ENCODE peak calls at places on chromosomes 2 and 18, in five cellular contexts. E, W, U, Z and B are unnamed samples.

GRCh38 chr18:26133652-26134051 is at the start of gene PSMA8:
- DNase-seq in E (no peak), W (no peak), Z (no peak), U (no peak), B (no peak)

GRCh38 chr2:12555012-12555645 is 161.6 kb upstream of the TRIB2 start:
- DNase-seq in Z (no peak), E (no peak), W (peak), U (no peak), B (no peak)

GRCh38 chr2:212124597-212124996 is 414.0 kb downstream of the ERBB4 start:
- DNase-seq in W (no peak), Z (peak), E (no peak), U (no peak), B (no peak)

GRCh38 chr2:224712346-224712745 is 3.8 kb downstream of the CCDC195 start:
- DNase-seq in Z (no peak), E (no peak), U (no peak), W (peak), B (no peak)

GRCh38 chr2:20649586-20650375 is 1.1 kb downstream of the HS1BP3 start:
- DNase-seq in W (no peak), U (no peak), Z (no peak), E (no peak), B (no peak)

GRCh38 chr2:176473177-176473576 is 203.9 kb downstream of the MTX2 start:
- DNase-seq in W (no peak), E (no peak), Z (no peak), U (no peak), B (peak)

GRCh38 chr2:19576411-19576810 is 218.0 kb upstream of the OSR1 start:
- DNase-seq in W (no peak), U (no peak), Z (no peak), E (no peak), B (peak)

GRCh38 chr2:242075163-242075562 is 205.6 kb downstream of the RTP5 start:
- DNase-seq in W (no peak), Z (no peak), E (peak), U (no peak), B (no peak)

GRCh38 chr18:75363446-75364225 is 63.9 kb downstream of the SMIM21 start:
- DNase-seq in W (no peak), U (no peak), E (no peak), Z (no peak), B (no peak)

GRCh38 chr18:62287753-62288668 is 37.1 kb upstream of the TNFRSF11A start:
- DNase-seq in W (no peak), E (no peak), U (no peak), Z (peak), B (no peak)

GRCh38 chr2:217223222-217223930 is 363.5 kb upstream of the TNP1 start:
- DNase-seq in W (no peak), U (peak), Z (no peak), E (no peak), B (no peak)

GRCh38 chr2:124024491-124025348 is at the start of gene CNTNAP5:
- DNase-seq in Z (no peak), E (no peak), W (peak), U (no peak), B (peak)

GRCh38 chr2:76692896-76693295 is 829.3 kb downstream of the LRRTM4 start:
- DNase-seq in E (no peak), U (no peak), W (peak), Z (no peak), B (no peak)

GRCh38 chr18:59303656-59304055 is 14.8 kb downstream of the CPLX4 start:
- DNase-seq in Z (no peak), E (no peak), W (no peak), U (no peak), B (no peak)

GRCh38 chr18:7259482-7259881 is 28.6 kb downstream of the LRRC30 start:
- DNase-seq in Z (no peak), U (no peak), W (peak), E (no peak), B (no peak)

GRCh38 chr2:58923869-58924268 is 682.7 kb upstream of the FANCL start:
- DNase-seq in Z (no peak), E (no peak), U (no peak), W (no peak), B (no peak)

GRCh38 chr2:67694464-67694863 is 297.3 kb downstream of the ETAA1 start:
- DNase-seq in E (no peak), U (no peak), Z (no peak), W (no peak), B (peak)
- TF ChIP-seq JUND in E (no peak), U (no peak), Z (no peak), W (no peak), B (no peak)

DNA sequence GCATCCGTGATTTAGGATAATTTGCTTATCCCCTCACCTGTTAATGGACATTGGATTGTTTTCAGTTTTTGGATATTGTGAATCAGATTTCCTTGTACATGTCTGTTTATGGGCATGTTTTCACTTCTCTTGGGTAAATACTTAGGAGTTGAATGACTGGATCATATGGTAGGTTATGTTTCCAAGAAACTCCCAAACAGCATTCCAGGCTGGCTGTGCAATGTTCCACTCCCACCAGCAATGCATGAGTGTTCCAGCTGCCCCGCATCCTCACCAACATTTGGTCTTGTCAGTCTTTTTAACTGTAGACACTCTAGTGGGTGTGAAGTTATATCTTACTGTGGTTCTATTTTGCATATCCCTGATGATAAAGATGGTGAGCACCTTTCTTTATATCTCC is 8.9 kb upstream of the LRRFIP1 start:
- DNase-seq in Z (no peak), E (no peak), W (no peak), U (no peak), B (no peak)
- TF ChIP-seq JUND in Z (no peak), E (no peak), W (peak), U (no peak), B (no peak)

GRCh38 chr2:118118479-118118878 is 30.2 kb downstream of the INSIG2 start:
- DNase-seq in Z (peak), W (no peak), E (peak), U (no peak), B (no peak)

GRCh38 chr2:118121986-118122767 is 33.9 kb downstream of the INSIG2 start:
- DNase-seq in Z (no peak), U (no peak), E (no peak), W (no peak), B (no peak)

GRCh38 chr2:118120001-118120400 is 31.7 kb downstream of the INSIG2 start:
- DNase-seq in E (no peak), W (no peak), U (no peak), Z (no peak), B (no peak)

GRCh38 chr2:118121101-118121500 is 32.8 kb downstream of the INSIG2 start:
- DNase-seq in U (no peak), E (no peak), Z (no peak), W (no peak), B (no peak)

DNA sequence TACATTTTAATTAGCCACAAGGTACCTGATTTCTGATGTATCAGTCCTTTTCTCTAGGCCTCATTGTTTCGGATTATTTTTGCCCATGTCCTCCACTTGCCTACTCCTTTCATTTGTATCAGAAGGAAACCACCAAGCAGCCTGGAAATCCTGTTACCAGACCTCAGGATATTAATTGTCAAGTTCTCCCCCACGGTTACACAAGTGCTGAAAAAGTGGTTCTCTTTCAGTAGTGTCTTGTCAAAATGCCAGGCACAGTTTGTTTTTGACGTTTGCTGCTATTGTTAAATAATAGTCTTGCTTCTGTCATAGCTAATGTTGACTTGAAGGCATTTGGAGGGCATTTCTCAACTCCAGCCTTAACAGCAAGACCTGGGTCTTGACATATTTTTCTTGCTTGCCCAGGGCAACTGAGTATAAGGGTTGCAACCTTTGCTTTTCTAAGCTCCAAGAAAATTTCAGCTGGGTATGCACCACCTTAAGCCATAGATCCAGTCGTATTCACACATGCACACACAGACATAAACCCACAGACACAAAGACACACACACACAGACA is 31.0 kb downstream of the INSIG2 start:
- DNase-seq in W (no peak), U (no peak), Z (no peak), E (no peak), B (no peak)
- TF ChIP-seq JUND in W (no peak), U (no peak), Z (no peak), E (no peak), B (no peak)

DNA sequence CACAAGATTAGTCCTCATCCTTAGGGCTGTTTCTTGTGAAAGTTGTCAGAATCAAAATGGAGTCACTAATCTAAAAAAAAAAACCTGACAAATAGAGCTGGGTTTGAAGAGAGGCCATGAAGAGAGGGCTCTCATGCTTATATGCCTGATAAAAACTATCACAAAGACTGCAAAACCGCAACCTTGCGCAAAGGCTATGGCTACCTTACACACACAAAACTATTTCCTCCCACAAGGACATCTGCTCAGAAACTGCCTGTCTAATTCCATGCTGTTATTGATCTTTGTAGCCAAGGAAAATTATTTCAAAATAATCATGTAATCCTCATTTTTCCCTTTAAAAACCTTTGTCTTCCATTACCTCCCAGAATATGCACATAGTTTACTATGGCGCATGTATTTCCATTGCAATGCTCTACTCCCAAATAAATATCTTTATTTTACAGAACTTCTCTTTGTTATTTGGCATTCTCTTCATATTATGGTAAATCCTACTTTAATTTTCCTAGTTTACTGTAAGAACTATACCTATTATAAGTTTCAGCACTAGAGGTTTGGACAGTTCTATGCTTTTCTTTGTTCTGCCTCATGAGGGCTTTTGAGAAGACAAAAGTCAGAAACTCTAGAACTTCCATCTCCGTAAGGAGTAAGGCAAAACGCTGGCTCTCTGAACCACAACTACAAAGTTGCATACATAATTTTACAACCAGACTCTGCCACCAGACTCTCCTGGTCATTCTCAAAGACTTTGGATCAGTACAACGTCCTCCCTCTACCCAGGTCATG is 9.6 kb upstream of the DPYSL5 start:
- DNase-seq in W (no peak), U (no peak), E (no peak), Z (no peak), B (no peak)
- TF ChIP-seq JUND in W (no peak), U (no peak), E (no peak), Z (no peak), B (no peak)

GRCh38 chr2:23327897-23328296 is 57.1 kb upstream of the KLHL29 start:
- DNase-seq in E (no peak), W (peak), U (no peak), Z (no peak), B (no peak)

GRCh38 chr2:23326322-23326721 is 58.7 kb upstream of the KLHL29 start:
- DNase-seq in E (no peak), W (no peak), U (no peak), Z (no peak), B (no peak)

GRCh38 chr2:23324281-23324680 is 60.7 kb upstream of the KLHL29 start:
- DNase-seq in E (no peak), U (no peak), Z (no peak), W (no peak), B (no peak)

GRCh38 chr2:23335550-23335949 is 49.4 kb upstream of the KLHL29 start:
- DNase-seq in U (no peak), Z (no peak), W (no peak), E (no peak), B (no peak)

DNA sequence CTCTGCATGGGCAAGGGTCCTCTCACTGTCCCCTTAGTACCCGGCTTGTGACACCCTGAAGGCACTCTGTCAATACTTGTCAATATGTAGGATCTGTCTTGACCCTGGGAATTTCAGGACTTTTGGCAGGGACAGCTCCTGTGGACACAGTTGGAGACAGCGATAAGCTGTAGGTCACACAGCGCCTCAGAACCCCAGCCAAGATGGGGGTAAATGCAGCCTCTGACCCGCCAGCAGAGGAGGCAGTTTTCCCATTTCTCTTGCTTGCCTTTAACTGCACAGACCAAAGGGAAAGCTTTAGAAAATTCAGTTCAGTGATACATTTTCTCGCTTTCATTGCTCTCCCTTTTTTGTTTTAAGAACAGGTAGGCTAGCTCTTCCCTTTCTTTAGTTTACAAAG is 54.8 kb upstream of the KLHL29 start:
- DNase-seq in E (no peak), Z (no peak), U (no peak), W (no peak), B (no peak)
- TF ChIP-seq JUND in E (no peak), Z (no peak), U (no peak), W (no peak), B (no peak)

GRCh38 chr18:56542488-56542887 is 95.9 kb downstream of the TXNL1 start:
- DNase-seq in U (no peak), E (no peak), W (no peak), Z (no peak), B (no peak)

GRCh38 chr18:56538756-56539155 is 99.6 kb downstream of the TXNL1 start:
- DNase-seq in U (no peak), W (no peak), Z (no peak), E (no peak), B (no peak)

GRCh38 chr18:56545539-56545938 is 92.9 kb downstream of the TXNL1 start:
- DNase-seq in W (no peak), U (no peak), E (no peak), Z (no peak), B (no peak)

GRCh38 chr18:56541340-56541739 is 97.1 kb downstream of the TXNL1 start:
- DNase-seq in Z (no peak), E (no peak), U (no peak), W (no peak), B (no peak)

DNA sequence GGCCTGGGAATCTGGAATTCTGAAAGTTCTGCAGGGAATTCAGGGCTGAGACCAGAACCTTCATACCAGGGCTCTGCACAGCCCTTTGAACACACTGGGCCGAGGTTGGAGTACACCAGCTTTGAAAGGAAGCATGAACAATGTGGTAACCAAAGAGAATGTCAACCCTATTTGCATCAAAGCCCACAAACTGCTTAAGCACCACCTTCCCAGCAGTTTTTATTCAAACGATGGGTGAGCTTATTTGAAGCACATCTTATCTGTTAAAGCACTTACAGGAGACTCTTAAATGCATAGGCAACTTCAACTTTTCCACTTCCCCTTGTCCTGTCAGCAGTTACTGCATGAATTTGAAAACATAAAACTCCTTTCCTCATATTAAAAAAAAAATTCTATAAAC is 96.6 kb downstream of the TXNL1 start:
- DNase-seq in U (no peak), W (no peak), Z (no peak), E (no peak), B (no peak)
- TF ChIP-seq JUND in U (no peak), W (no peak), Z (no peak), E (no peak), B (no peak)

GRCh38 chr18:47075098-47075883 is 39.9 kb upstream of the ELOA2 start:
- DNase-seq in U (no peak), W (no peak), E (peak), Z (no peak), B (no peak)
- TF ChIP-seq JUND in U (no peak), W (no peak), E (peak), Z (no peak), B (no peak)

DNA sequence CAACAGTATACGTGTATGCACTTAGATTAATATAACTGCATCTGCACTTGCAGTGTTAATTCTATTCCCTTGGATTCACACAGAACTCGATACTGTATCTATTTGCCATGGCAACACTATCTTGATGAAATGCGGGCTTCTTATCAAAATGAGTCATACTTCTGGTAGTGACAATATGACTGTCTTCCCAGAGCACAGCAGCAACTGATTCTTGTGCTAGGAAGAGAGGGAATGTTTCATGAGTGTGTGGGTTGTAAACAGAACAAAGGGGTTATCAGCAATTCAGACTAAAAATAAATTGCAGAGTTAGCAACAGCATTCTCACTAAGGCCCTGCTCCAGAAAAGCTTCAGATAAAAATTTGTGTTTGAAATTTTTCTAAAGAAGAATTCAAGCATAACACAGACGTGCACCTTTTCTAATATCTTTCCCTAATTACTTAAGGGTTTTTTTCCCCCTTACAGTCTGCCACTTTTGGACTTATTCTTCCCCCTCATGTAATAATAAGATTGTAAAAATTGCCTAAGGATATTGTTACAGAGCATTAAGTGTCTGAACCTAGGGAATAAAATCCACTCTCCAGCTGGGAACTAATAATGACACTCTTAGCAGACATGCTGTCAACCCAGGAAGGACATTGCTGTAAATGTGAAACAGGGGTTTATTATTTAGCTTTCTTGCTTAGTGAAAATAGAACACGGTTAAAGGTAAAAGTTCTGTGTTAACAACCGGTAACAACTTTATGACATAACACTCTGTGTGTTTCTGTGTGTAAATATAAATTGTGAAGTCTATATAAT is 100.0 kb upstream of the SLC38A11 start:
- DNase-seq in W (peak), U (no peak), Z (no peak), E (no peak), B (no peak)
- TF ChIP-seq JUND in W (peak), U (no peak), Z (no peak), E (no peak), B (no peak)

DNA sequence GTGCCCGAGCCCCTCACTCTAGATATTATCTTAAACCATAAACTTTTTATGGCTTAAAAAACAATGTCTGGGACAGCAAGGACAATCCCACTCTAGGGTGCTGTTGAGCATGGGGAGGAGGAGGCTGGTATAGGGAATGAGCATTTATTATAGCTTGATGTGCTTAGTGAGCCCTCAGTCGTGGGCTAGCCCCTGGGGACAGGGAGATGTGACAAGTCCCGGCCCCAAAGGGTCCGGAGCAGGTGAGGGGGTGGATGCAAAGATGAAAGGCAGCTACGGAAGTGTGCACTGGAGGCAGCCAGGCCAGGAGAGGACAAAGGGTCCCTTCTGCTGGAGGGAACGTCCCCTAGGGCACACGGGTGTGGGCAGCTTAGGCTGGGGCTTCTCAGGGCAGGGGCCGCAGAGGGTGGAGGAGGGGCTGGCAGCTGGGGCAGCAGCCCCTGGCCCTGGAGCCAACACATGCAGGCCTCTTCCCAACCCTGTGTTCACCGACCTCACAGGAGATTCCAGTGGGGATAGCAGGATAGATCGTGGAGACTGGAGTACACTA is 106.3 kb upstream of the GPC1 start:
- DNase-seq in W (no peak), E (no peak), Z (no peak), U (no peak), B (no peak)
- TF ChIP-seq JUND in W (no peak), E (no peak), Z (no peak), U (no peak), B (no peak)